ENCODE peak calls at places on chromosome 2, in nine cellular contexts. One of them, this sample, is unnamed.

GRCh38 chr2:109457811-109458210 is 156.0 kb downstream of the SEPTIN10 start:
- DNase-seq in tibial nerve: no peak
- DNase-seq in HCT116: peak; percentile 7
- DNase-seq in endothelial cell of umbilical vein: no peak
- DNase-seq in H1: no peak
- DNase-seq in adrenal gland: peak; percentile 35
- DNase-seq in ovary: no peak
- DNase-seq in IMR-90: no peak
- DNase-seq in GM12878: no peak
- DNase-seq in this sample: peak; percentile 78

GRCh38 chr2:168097431-168097830 is 150.0 kb downstream of the STK39 start:
- DNase-seq in tibial nerve: no peak
- DNase-seq in HCT116: no peak
- DNase-seq in endothelial cell of umbilical vein: no peak
- DNase-seq in H1: no peak
- DNase-seq in adrenal gland: no peak
- DNase-seq in ovary: no peak
- DNase-seq in IMR-90: no peak
- DNase-seq in GM12878: no peak
- DNase-seq in this sample: no peak

GRCh38 chr2:205585451-205586045 is 96.8 kb upstream of the NRP2 start:
- DNase-seq in tibial nerve: no peak
- DNase-seq in HCT116: no peak
- DNase-seq in endothelial cell of umbilical vein: no peak
- DNase-seq in H1: no peak
- DNase-seq in adrenal gland: peak; percentile 66
- DNase-seq in ovary: no peak
- DNase-seq in IMR-90: no peak
- DNase-seq in GM12878: no peak
- DNase-seq in this sample: no peak

GRCh38 chr2:69026026-69026425 is 13.0 kb downstream of the ANTXR1 start:
- DNase-seq in tibial nerve: no peak
- DNase-seq in HCT116: peak; percentile 36
- DNase-seq in endothelial cell of umbilical vein: peak; percentile 76
- DNase-seq in H1: peak; percentile 66
- DNase-seq in adrenal gland: peak; percentile 61
- DNase-seq in ovary: no peak
- DNase-seq in IMR-90: peak; percentile 46
- DNase-seq in GM12878: peak; percentile 3
- DNase-seq in this sample: peak; percentile 79

GRCh38 chr2:221731432-221731831 is 159.3 kb upstream of the EPHA4 start:
- DNase-seq in tibial nerve: no peak
- DNase-seq in HCT116: no peak
- DNase-seq in endothelial cell of umbilical vein: no peak
- DNase-seq in H1: no peak
- DNase-seq in adrenal gland: no peak
- DNase-seq in ovary: no peak
- DNase-seq in IMR-90: no peak
- DNase-seq in GM12878: peak; percentile 16
- DNase-seq in this sample: no peak

GRCh38 chr2:241950878-241951331 is 81.4 kb downstream of the RTP5 start:
- DNase-seq in tibial nerve: peak; percentile 72
- DNase-seq in HCT116: peak; percentile 31
- DNase-seq in endothelial cell of umbilical vein: peak; percentile 49
- DNase-seq in H1: peak; percentile 96
- DNase-seq in adrenal gland: peak; percentile 92
- DNase-seq in ovary: peak; percentile 90
- DNase-seq in IMR-90: peak; percentile 49
- DNase-seq in GM12878: no peak
- DNase-seq in this sample: peak; percentile 80

GRCh38 chr2:238513346-238513745 is 86.6 kb downstream of the ASB1 start:
- DNase-seq in tibial nerve: no peak
- DNase-seq in HCT116: peak; percentile 42
- DNase-seq in endothelial cell of umbilical vein: peak; percentile 36
- DNase-seq in H1: peak; percentile 80
- DNase-seq in adrenal gland: peak; percentile 64
- DNase-seq in ovary: no peak
- DNase-seq in IMR-90: peak; percentile 29
- DNase-seq in GM12878: no peak
- DNase-seq in this sample: peak; percentile 62

GRCh38 chr2:98903767-98904485 is 32.1 kb downstream of the CRACDL start:
- DNase-seq in tibial nerve: no peak
- DNase-seq in HCT116: no peak
- DNase-seq in endothelial cell of umbilical vein: no peak
- DNase-seq in H1: peak; percentile 39
- DNase-seq in adrenal gland: peak; percentile 40
- DNase-seq in ovary: no peak
- DNase-seq in IMR-90: no peak
- DNase-seq in GM12878: no peak
- DNase-seq in this sample: no peak

GRCh38 chr2:222610746-222611145 is 45.1 kb downstream of the FARSB start:
- DNase-seq in tibial nerve: no peak
- DNase-seq in HCT116: no peak
- DNase-seq in endothelial cell of umbilical vein: no peak
- DNase-seq in H1: no peak
- DNase-seq in adrenal gland: no peak
- DNase-seq in ovary: no peak
- DNase-seq in IMR-90: peak; percentile 12
- DNase-seq in GM12878: no peak
- DNase-seq in this sample: peak; percentile 15

GRCh38 chr2:182300603-182301002 is 126.2 kb downstream of the PDE1A start:
- DNase-seq in tibial nerve: no peak
- DNase-seq in HCT116: no peak
- DNase-seq in endothelial cell of umbilical vein: no peak
- DNase-seq in H1: no peak
- DNase-seq in adrenal gland: no peak
- DNase-seq in ovary: no peak
- DNase-seq in IMR-90: no peak
- DNase-seq in GM12878: no peak
- DNase-seq in this sample: no peak

GRCh38 chr2:58925676-58926081 is 684.6 kb upstream of the FANCL start:
- DNase-seq in tibial nerve: no peak
- DNase-seq in HCT116: no peak
- DNase-seq in endothelial cell of umbilical vein: no peak
- DNase-seq in H1: no peak
- DNase-seq in adrenal gland: no peak
- DNase-seq in ovary: no peak
- DNase-seq in IMR-90: peak; percentile 46
- DNase-seq in GM12878: no peak
- DNase-seq in this sample: no peak

GRCh38 chr2:232483923-232484627 is 3.6 kb downstream of the ECEL1 start:
- DNase-seq in tibial nerve: no peak
- DNase-seq in HCT116: no peak
- DNase-seq in endothelial cell of umbilical vein: no peak
- DNase-seq in H1: no peak
- DNase-seq in adrenal gland: no peak
- DNase-seq in ovary: peak; percentile 32
- DNase-seq in IMR-90: no peak
- DNase-seq in GM12878: no peak
- DNase-seq in this sample: no peak

GRCh38 chr2:241947876-241948275 is 78.3 kb downstream of the RTP5 start:
- DNase-seq in tibial nerve: no peak
- DNase-seq in HCT116: no peak
- DNase-seq in endothelial cell of umbilical vein: no peak
- DNase-seq in H1: no peak
- DNase-seq in adrenal gland: no peak
- DNase-seq in ovary: no peak
- DNase-seq in IMR-90: no peak
- DNase-seq in GM12878: no peak
- DNase-seq in this sample: no peak

GRCh38 chr2:20421988-20422678 is 24.7 kb upstream of the RHOB start:
- DNase-seq in tibial nerve: peak; percentile 82
- DNase-seq in HCT116: no peak
- DNase-seq in endothelial cell of umbilical vein: no peak
- DNase-seq in H1: no peak
- DNase-seq in adrenal gland: peak; percentile 98
- DNase-seq in ovary: peak; percentile 93
- DNase-seq in IMR-90: peak; percentile 82
- DNase-seq in GM12878: no peak
- DNase-seq in this sample: no peak

GRCh38 chr2:56626927-56627326 is 443.1 kb downstream of the CCDC85A start:
- DNase-seq in tibial nerve: no peak
- DNase-seq in HCT116: no peak
- DNase-seq in endothelial cell of umbilical vein: no peak
- DNase-seq in H1: no peak
- DNase-seq in adrenal gland: no peak
- DNase-seq in ovary: no peak
- DNase-seq in IMR-90: no peak
- DNase-seq in GM12878: no peak
- DNase-seq in this sample: no peak

GRCh38 chr2:71898851-71899681 is 248.6 kb downstream of the CYP26B1 start:
- DNase-seq in tibial nerve: no peak
- DNase-seq in HCT116: no peak
- DNase-seq in endothelial cell of umbilical vein: no peak
- DNase-seq in H1: peak; percentile 30
- DNase-seq in adrenal gland: peak; percentile 9
- DNase-seq in ovary: no peak
- DNase-seq in IMR-90: no peak
- DNase-seq in GM12878: no peak
- DNase-seq in this sample: no peak

GRCh38 chr2:228516019-228516418 is 334.5 kb upstream of the SPHKAP start:
- DNase-seq in tibial nerve: no peak
- DNase-seq in HCT116: no peak
- DNase-seq in endothelial cell of umbilical vein: no peak
- DNase-seq in H1: no peak
- DNase-seq in adrenal gland: no peak
- DNase-seq in ovary: no peak
- DNase-seq in IMR-90: no peak
- DNase-seq in GM12878: no peak
- DNase-seq in this sample: no peak

GRCh38 chr2:64329848-64330247 is 124.1 kb upstream of the LGALSL start:
- DNase-seq in tibial nerve: no peak
- DNase-seq in HCT116: no peak
- DNase-seq in endothelial cell of umbilical vein: peak; percentile 57
- DNase-seq in H1: no peak
- DNase-seq in adrenal gland: no peak
- DNase-seq in ovary: no peak
- DNase-seq in IMR-90: peak; percentile 4
- DNase-seq in GM12878: no peak
- DNase-seq in this sample: no peak

GRCh38 chr2:217838409-217838831 is 164.4 kb downstream of the TNS1 start:
- DNase-seq in tibial nerve: no peak
- DNase-seq in HCT116: no peak
- DNase-seq in endothelial cell of umbilical vein: no peak
- DNase-seq in H1: no peak
- DNase-seq in adrenal gland: no peak
- DNase-seq in ovary: no peak
- DNase-seq in IMR-90: no peak
- DNase-seq in GM12878: no peak
- DNase-seq in this sample: no peak

DNA sequence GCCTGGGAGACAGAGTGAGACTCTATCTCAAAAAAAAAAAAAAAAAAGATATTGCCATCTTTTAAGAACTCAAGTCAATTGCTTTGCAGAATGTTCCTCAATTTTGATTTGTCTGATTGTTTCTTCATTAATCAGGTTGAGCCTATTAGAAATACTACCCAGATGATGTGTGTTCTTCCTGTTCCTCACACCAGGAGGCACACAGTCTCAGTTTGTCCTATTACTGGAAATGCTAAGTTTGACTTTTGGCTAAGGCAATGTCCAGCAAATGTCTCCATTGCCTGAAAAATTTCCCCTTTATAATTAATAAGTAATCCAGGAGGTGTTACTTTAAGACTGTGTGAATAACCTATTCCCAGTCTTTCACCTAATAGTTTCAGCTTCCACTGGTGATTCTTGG is 28.4 kb downstream of the BOLA3 start:
- DNase-seq in tibial nerve: no peak
- DNase-seq in HCT116: no peak
- DNase-seq in endothelial cell of umbilical vein: no peak
- DNase-seq in H1: no peak
- DNase-seq in adrenal gland: peak; percentile 23
- DNase-seq in ovary: no peak
- DNase-seq in IMR-90: no peak
- DNase-seq in GM12878: no peak
- DNase-seq in this sample: peak; percentile 30
- TF ChIP-seq CTCF in tibial nerve: no peak
- TF ChIP-seq CTCF in HCT116: no peak
- TF ChIP-seq CTCF in endothelial cell of umbilical vein: no peak
- TF ChIP-seq CTCF in H1: no peak
- TF ChIP-seq CTCF in adrenal gland: no peak
- TF ChIP-seq CTCF in ovary: no peak
- TF ChIP-seq CTCF in IMR-90: no peak
- TF ChIP-seq CTCF in GM12878: peak; percentile 9
- TF ChIP-seq CTCF in this sample: no peak

GRCh38 chr2:143946436-143947385 is 573.2 kb downstream of the ZEB2 start:
- DNase-seq in tibial nerve: no peak
- DNase-seq in HCT116: no peak
- DNase-seq in endothelial cell of umbilical vein: no peak
- DNase-seq in H1: no peak
- DNase-seq in adrenal gland: no peak
- DNase-seq in ovary: no peak
- DNase-seq in IMR-90: no peak
- DNase-seq in GM12878: no peak
- DNase-seq in this sample: no peak
- H3K4me3 ChIP-seq in tibial nerve: no peak overlapping the region
- H3K4me3 ChIP-seq in HCT116: no peak overlapping the region
- H3K4me3 ChIP-seq in endothelial cell of umbilical vein: no peak overlapping the region
- H3K4me3 ChIP-seq in H1: no peak overlapping the region
- H3K4me3 ChIP-seq in adrenal gland: no peak overlapping the region
- H3K4me3 ChIP-seq in ovary: no peak overlapping the region
- H3K4me3 ChIP-seq in IMR-90: no peak overlapping the region
- H3K4me3 ChIP-seq in GM12878: no peak overlapping the region
- H3K4me3 ChIP-seq in this sample: no peak overlapping the region

DNA sequence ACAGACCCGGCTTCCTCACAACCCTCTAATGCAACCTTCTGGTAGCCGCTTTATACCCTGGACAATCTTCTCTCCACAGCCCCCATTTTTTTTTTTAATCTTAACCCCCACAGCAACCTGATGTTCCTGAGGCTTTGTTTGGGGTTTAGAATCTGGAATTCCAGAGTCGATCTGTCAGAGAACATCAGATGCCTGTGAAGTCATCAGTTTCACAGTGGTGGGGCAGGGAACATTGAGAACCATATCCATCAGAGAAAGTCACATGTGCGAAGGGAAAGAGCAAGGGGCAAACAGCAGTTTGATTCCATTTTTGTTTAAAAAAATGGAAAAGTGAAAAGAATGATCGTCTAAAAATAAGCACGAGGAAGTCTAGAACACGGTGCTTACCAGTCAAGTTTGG is 20.6 kb downstream of the NPAS2 start:
- DNase-seq in tibial nerve: no peak
- DNase-seq in HCT116: no peak
- DNase-seq in endothelial cell of umbilical vein: no peak
- DNase-seq in H1: no peak
- DNase-seq in adrenal gland: no peak
- DNase-seq in ovary: no peak
- DNase-seq in IMR-90: no peak
- DNase-seq in GM12878: no peak
- DNase-seq in this sample: no peak
- TF ChIP-seq POLR2A in tibial nerve: no peak
- TF ChIP-seq POLR2A in HCT116: no peak
- TF ChIP-seq POLR2A in endothelial cell of umbilical vein: no peak
- TF ChIP-seq POLR2A in H1: no peak
- TF ChIP-seq POLR2A in adrenal gland: no peak
- TF ChIP-seq POLR2A in ovary: no peak
- TF ChIP-seq POLR2A in IMR-90: no peak
- TF ChIP-seq POLR2A in GM12878: no peak
- TF ChIP-seq POLR2A in this sample: no peak

DNA sequence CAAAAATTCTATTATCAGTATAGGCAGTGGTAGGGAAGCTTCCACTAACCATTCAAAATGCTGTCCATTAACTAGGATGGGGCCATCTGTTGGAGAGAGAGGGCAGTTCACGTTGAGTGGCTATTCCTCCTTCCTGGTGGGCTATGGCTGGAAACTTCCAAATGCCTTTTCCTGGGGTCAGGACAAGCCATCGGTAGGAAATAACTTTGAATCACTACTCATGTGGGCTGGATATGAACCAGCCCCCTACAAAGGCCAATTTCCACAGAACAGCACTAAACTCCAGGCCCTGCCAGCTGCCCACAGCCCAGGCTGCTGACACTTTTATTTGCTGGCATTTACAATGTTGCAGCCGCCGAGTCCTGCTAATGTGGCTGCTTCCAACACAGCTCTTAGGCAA is 156.1 kb upstream of the HNRNPA3 start:
- DNase-seq in tibial nerve: no peak
- DNase-seq in HCT116: peak; percentile 4
- DNase-seq in endothelial cell of umbilical vein: no peak
- DNase-seq in H1: no peak
- DNase-seq in adrenal gland: no peak
- DNase-seq in ovary: no peak
- DNase-seq in IMR-90: no peak
- DNase-seq in GM12878: no peak
- DNase-seq in this sample: peak; percentile 15
- TF ChIP-seq CTCF in tibial nerve: no peak
- TF ChIP-seq CTCF in HCT116: no peak
- TF ChIP-seq CTCF in endothelial cell of umbilical vein: peak; percentile 19
- TF ChIP-seq CTCF in H1: peak; percentile 68
- TF ChIP-seq CTCF in adrenal gland: no peak
- TF ChIP-seq CTCF in ovary: no peak
- TF ChIP-seq CTCF in IMR-90: no peak
- TF ChIP-seq CTCF in GM12878: no peak
- TF ChIP-seq CTCF in this sample: peak; percentile 31

This sample was measured in NB4.